ENCODE peak calls at places on chromosomes 16 and 17, in nine cellular contexts. One of them, this sample, is unnamed.
A peak's percentile ranks its signal among the peaks of the same experiment; 100 is the strongest.

GRCh38 chr17:12959441-12959840 is 58.4 kb downstream of the ELAC2 start:
- DNase-seq in HCT116: no peak
- DNase-seq in pancreas: no peak
- DNase-seq in IMR-90: peak; percentile 69
- DNase-seq in A549: no peak
- DNase-seq in B cell: no peak
- DNase-seq in heart left ventricle: no peak
- DNase-seq in CD4-positive, alpha-beta T cell: no peak
- DNase-seq in tibial artery: no peak
- DNase-seq in this sample: no peak

GRCh38 chr16:20695024-20695423 is 2.5 kb downstream of the ACSM1 start:
- DNase-seq in B cell: no peak
- DNase-seq in IMR-90: no peak
- DNase-seq in heart left ventricle: no peak
- DNase-seq in pancreas: no peak
- DNase-seq in tibial artery: no peak
- DNase-seq in HCT116: no peak
- DNase-seq in CD4-positive, alpha-beta T cell: no peak
- DNase-seq in A549: no peak
- DNase-seq in this sample: no peak

GRCh38 chr17:78838574-78839005 is 2.0 kb downstream of the USP36 start:
- DNase-seq in pancreas: peak; percentile 68
- DNase-seq in tibial artery: no peak
- DNase-seq in A549: no peak
- DNase-seq in IMR-90: no peak
- DNase-seq in heart left ventricle: no peak
- DNase-seq in HCT116: no peak
- DNase-seq in CD4-positive, alpha-beta T cell: no peak
- DNase-seq in B cell: no peak
- DNase-seq in this sample: no peak

GRCh38 chr16:66324785-66325184 is 41.7 kb upstream of the CDH5 start:
- DNase-seq in B cell: no peak
- DNase-seq in pancreas: no peak
- DNase-seq in CD4-positive, alpha-beta T cell: no peak
- DNase-seq in IMR-90: no peak
- DNase-seq in A549: peak; percentile 64
- DNase-seq in HCT116: peak; percentile 21
- DNase-seq in tibial artery: no peak
- DNase-seq in heart left ventricle: no peak
- DNase-seq in this sample: no peak

GRCh38 chr17:56434610-56435009 is 158.9 kb upstream of the NOG start:
- DNase-seq in IMR-90: no peak
- DNase-seq in tibial artery: no peak
- DNase-seq in HCT116: no peak
- DNase-seq in A549: no peak
- DNase-seq in pancreas: no peak
- DNase-seq in heart left ventricle: no peak
- DNase-seq in CD4-positive, alpha-beta T cell: no peak
- DNase-seq in B cell: no peak
- DNase-seq in this sample: no peak

GRCh38 chr17:18129041-18129502 is 20.5 kb downstream of the MYO15A start:
- DNase-seq in HCT116: no peak
- DNase-seq in tibial artery: no peak
- DNase-seq in heart left ventricle: no peak
- DNase-seq in pancreas: no peak
- DNase-seq in B cell: no peak
- DNase-seq in A549: no peak
- DNase-seq in CD4-positive, alpha-beta T cell: no peak
- DNase-seq in IMR-90: peak; percentile 68
- DNase-seq in this sample: no peak

GRCh38 chr17:19781488-19782458 is 33.7 kb upstream of the ALDH3A1 start:
- DNase-seq in A549: no peak
- DNase-seq in HCT116: no peak
- DNase-seq in B cell: no peak
- DNase-seq in IMR-90: no peak
- DNase-seq in CD4-positive, alpha-beta T cell: no peak
- DNase-seq in heart left ventricle: no peak
- DNase-seq in pancreas: no peak
- DNase-seq in tibial artery: no peak
- DNase-seq in this sample: no peak

GRCh38 chr16:3938471-3938842 is 57.9 kb upstream of the CREBBP start:
- DNase-seq in pancreas: no peak
- DNase-seq in IMR-90: no peak
- DNase-seq in A549: no peak
- DNase-seq in HCT116: no peak
- DNase-seq in heart left ventricle: no peak
- DNase-seq in tibial artery: no peak
- DNase-seq in CD4-positive, alpha-beta T cell: no peak
- DNase-seq in B cell: no peak
- DNase-seq in this sample: no peak

GRCh38 chr16:57478396-57479024 is 7.8 kb downstream of the DOK4 start:
- DNase-seq in A549: no peak
- DNase-seq in tibial artery: no peak
- DNase-seq in IMR-90: no peak
- DNase-seq in B cell: no peak
- DNase-seq in heart left ventricle: no peak
- DNase-seq in pancreas: no peak
- DNase-seq in HCT116: no peak
- DNase-seq in CD4-positive, alpha-beta T cell: no peak
- DNase-seq in this sample: peak; percentile 17

GRCh38 chr17:59161477-59161876 is 5.9 kb downstream of the PRR11 start:
- DNase-seq in tibial artery: no peak
- DNase-seq in IMR-90: no peak
- DNase-seq in HCT116: no peak
- DNase-seq in A549: no peak
- DNase-seq in heart left ventricle: no peak
- DNase-seq in pancreas: no peak
- DNase-seq in B cell: no peak
- DNase-seq in CD4-positive, alpha-beta T cell: no peak
- DNase-seq in this sample: no peak

GRCh38 chr17:59154721-59155438 is at the start of gene SKA2:
- DNase-seq in tibial artery: peak; percentile 96
- DNase-seq in B cell: peak; percentile 98
- DNase-seq in IMR-90: no peak
- DNase-seq in heart left ventricle: peak; percentile 97
- DNase-seq in CD4-positive, alpha-beta T cell: peak; percentile 94
- DNase-seq in HCT116: no peak
- DNase-seq in pancreas: peak; percentile 97
- DNase-seq in A549: peak; percentile 95
- DNase-seq in this sample: no peak

GRCh38 chr17:59155439-59156177 is at the start of gene PRR11:
- DNase-seq in A549: no peak
- DNase-seq in tibial artery: peak; percentile 98
- DNase-seq in pancreas: peak; percentile 95
- DNase-seq in IMR-90: peak; percentile 100
- DNase-seq in heart left ventricle: peak; percentile 94
- DNase-seq in HCT116: peak; percentile 100
- DNase-seq in CD4-positive, alpha-beta T cell: peak; percentile 87
- DNase-seq in B cell: peak; percentile 96
- DNase-seq in this sample: peak; percentile 89

GRCh38 chr17:59165933-59166342 is 10.4 kb downstream of the PRR11 start:
- DNase-seq in IMR-90: peak; percentile 60
- DNase-seq in A549: peak; percentile 68
- DNase-seq in CD4-positive, alpha-beta T cell: peak; percentile 11
- DNase-seq in heart left ventricle: no peak
- DNase-seq in pancreas: no peak
- DNase-seq in HCT116: peak; percentile 49
- DNase-seq in tibial artery: no peak
- DNase-seq in B cell: peak; percentile 53
- DNase-seq in this sample: peak; percentile 55

DNA sequence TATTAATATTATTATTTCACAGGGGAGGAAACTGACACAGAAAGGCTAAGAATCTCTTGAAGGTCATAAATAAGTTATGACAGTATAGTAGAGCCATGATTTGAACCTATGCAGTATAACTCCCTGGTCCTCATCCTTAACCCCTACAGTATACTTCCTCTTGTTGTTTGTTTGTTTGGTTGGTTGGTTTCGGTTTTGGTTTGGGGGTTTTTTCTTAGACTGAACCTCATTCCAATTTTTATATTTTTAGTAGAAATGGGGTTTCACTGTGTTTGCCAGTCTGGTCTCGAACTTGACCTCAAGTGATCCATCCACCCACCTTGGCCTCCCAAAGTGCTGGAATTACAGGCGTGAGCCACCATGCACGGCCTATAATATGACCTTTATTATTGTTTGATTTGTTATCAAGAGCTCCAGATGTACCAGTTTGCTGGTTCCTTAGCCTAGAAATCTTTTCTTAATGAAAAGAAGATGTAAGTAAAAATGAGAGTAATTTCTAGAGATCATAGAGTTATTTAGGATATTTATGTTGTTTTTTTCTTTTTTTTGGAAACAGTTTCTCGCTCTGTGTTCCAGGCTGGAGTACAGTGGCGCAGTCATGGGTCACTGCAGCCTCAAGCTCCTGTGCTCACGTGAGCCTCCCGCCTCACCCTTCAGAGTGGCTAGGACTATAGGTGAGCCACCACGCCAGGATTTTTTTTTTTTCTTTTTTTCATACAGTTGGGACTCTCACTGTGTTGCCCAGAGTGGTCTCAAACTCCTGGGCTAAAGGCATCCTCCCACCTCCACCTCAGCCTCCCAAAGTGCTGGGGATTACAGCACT is 4.9 kb downstream of the PRR11 start:
- DNase-seq in B cell: no peak
- DNase-seq in heart left ventricle: no peak
- DNase-seq in tibial artery: no peak
- DNase-seq in HCT116: no peak
- DNase-seq in IMR-90: no peak
- DNase-seq in A549: no peak
- DNase-seq in CD4-positive, alpha-beta T cell: no peak
- DNase-seq in pancreas: no peak
- DNase-seq in this sample: peak; percentile 22
- TF ChIP-seq CTCF in B cell: no peak
- TF ChIP-seq CTCF in heart left ventricle: no peak
- TF ChIP-seq CTCF in tibial artery: no peak
- TF ChIP-seq CTCF in HCT116: no peak
- TF ChIP-seq CTCF in IMR-90: no peak
- TF ChIP-seq CTCF in A549: no peak
- TF ChIP-seq CTCF in CD4-positive, alpha-beta T cell: no peak
- TF ChIP-seq CTCF in pancreas: no peak
- TF ChIP-seq CTCF in this sample: no peak

GRCh38 chr17:40019140-40019991 is 4.1 kb downstream of the CSF3 start:
- DNase-seq in heart left ventricle: no peak
- DNase-seq in HCT116: no peak
- DNase-seq in IMR-90: peak; percentile 86
- DNase-seq in A549: no peak
- DNase-seq in CD4-positive, alpha-beta T cell: no peak
- DNase-seq in pancreas: no peak
- DNase-seq in tibial artery: no peak
- DNase-seq in B cell: no peak
- DNase-seq in this sample: no peak
- TF ChIP-seq CTCF in heart left ventricle: no peak
- TF ChIP-seq CTCF in HCT116: no peak
- TF ChIP-seq CTCF in IMR-90: no peak
- TF ChIP-seq CTCF in A549: no peak
- TF ChIP-seq CTCF in CD4-positive, alpha-beta T cell: no peak
- TF ChIP-seq CTCF in pancreas: no peak
- TF ChIP-seq CTCF in tibial artery: no peak
- TF ChIP-seq CTCF in B cell: no peak
- TF ChIP-seq CTCF in this sample: no peak

DNA sequence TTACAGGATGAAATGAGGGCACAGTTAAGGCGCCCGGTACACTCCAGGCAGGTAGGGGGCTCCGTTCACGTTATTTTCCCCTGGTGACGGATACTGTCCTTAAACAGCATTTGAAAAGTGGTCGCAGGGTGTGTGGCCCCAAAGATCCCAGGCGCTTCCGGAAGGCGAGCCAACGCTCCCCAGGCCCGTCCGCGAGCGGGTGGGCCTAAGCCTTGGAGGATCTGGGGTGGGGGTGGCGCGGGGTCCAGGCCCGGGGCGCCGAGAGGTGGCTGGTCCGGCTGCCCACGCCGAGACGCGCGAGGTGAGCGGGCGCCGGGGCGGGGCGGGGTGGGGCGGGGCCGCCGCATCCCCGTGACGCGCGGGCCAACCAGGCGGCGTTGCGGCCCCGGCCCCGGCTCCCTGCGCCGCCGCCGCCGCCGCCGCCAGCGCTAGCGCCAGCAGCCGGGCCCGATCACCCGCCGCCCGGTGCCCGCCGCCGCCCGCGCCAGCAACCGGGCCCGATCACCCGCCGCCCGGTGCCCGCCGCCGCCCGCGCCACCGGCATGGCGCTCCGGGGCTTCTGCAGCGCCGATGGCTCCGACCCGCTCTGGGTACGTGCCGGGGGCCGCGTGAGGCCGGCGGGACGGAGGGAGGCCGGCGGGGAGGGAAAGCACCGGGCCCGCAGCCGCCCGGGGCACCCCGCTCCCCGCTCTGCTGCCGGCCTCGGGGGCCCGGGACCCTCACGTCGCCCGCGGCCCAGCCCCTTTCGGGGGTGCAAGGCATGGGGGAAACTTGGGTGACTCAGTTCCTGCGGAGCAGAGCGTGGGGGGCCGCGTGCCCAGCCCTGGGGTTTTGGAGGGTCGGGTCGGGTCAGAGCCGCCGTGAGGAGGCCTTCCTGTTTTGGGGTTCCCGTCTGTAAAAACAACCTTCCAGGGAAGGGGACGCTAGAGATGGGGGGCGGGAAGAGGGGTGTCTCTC is at the start of gene ABCC1:
- DNase-seq in pancreas: peak; percentile 30
- DNase-seq in B cell: peak; percentile 41
- DNase-seq in heart left ventricle: peak; percentile 52
- DNase-seq in IMR-90: no peak
- DNase-seq in A549: peak; percentile 63
- DNase-seq in CD4-positive, alpha-beta T cell: peak; percentile 63
- DNase-seq in HCT116: no peak
- DNase-seq in tibial artery: no peak
- DNase-seq in this sample: peak; percentile 87
- TF ChIP-seq CTCF in pancreas: no peak
- TF ChIP-seq CTCF in B cell: peak; percentile 19
- TF ChIP-seq CTCF in heart left ventricle: no peak
- TF ChIP-seq CTCF in IMR-90: no peak
- TF ChIP-seq CTCF in A549: peak; percentile 23
- TF ChIP-seq CTCF in CD4-positive, alpha-beta T cell: peak; percentile 22
- TF ChIP-seq CTCF in HCT116: no peak
- TF ChIP-seq CTCF in tibial artery: no peak
- TF ChIP-seq CTCF in this sample: no peak

DNA sequence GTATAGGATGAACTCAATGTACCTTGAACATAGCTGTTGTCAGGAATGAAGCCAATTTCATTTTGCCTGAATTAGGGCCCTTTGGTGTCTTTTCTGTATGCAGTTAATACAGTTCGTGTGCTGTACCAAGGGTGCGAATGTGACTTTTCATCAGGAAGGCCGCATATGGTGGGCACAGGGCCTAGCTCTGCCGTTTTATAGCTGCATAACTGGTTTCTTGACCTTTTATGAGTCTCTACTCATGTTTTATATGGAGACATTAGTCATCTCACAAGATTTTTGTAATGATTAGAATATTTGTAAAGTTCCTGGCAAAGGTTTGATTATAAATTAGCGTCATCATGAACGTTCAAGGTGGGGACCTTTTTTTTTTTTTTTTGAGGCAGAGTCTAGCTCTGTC is 511.6 kb downstream of the MAF start:
- DNase-seq in IMR-90: no peak
- DNase-seq in pancreas: no peak
- DNase-seq in B cell: no peak
- DNase-seq in HCT116: no peak
- DNase-seq in A549: no peak
- DNase-seq in CD4-positive, alpha-beta T cell: no peak
- DNase-seq in heart left ventricle: no peak
- DNase-seq in tibial artery: no peak
- DNase-seq in this sample: no peak
- TF ChIP-seq CTCF in IMR-90: no peak
- TF ChIP-seq CTCF in pancreas: no peak
- TF ChIP-seq CTCF in B cell: no peak
- TF ChIP-seq CTCF in HCT116: no peak
- TF ChIP-seq CTCF in A549: no peak
- TF ChIP-seq CTCF in CD4-positive, alpha-beta T cell: no peak
- TF ChIP-seq CTCF in heart left ventricle: no peak
- TF ChIP-seq CTCF in tibial artery: no peak
- TF ChIP-seq CTCF in this sample: no peak

This sample was measured in GM10248.